ENCODE peak calls at places on chromosome 11, in six cellular contexts. Q is ovary, B is gastrocnemius medialis, Y is RWPE2, P is transverse colon, N is Caco-2. J is an unnamed sample.

GRCh38 chr11:10319691-10320090 is 14.8 kb downstream of the ADM start:
- DNase-seq in Q (no peak), B (no peak), Y (no peak), P (no peak), N (no peak), J (no peak)

GRCh38 chr11:60457576-60457975 is 1.9 kb downstream of the MS4A1 start:
- DNase-seq in Q (no peak), B (no peak), Y (no peak), P (no peak), N (no peak), J (no peak)

GRCh38 chr11:33830903-33831648 is 56.8 kb upstream of the FBXO3 start:
- DNase-seq in Q (no peak), B (no peak), Y (no peak), P (no peak), N (no peak), J (no peak)

GRCh38 chr11:92415246-92415645 is 190.6 kb downstream of the FAT3 start:
- DNase-seq in Q (no peak), B (no peak), Y (no peak), P (no peak), N (no peak), J (no peak)

GRCh38 chr11:18392434-18393321 is 1.7 kb upstream of the LDHA start:
- DNase-seq in Q (no peak), B (no peak), Y (no peak), P (no peak), N (no peak), J (no peak)

GRCh38 chr11:116855413-116855812 is 18.0 kb upstream of the APOA1 start:
- DNase-seq in Q (no peak), B (no peak), Y (no peak), P (no peak), N (no peak), J (no peak)

GRCh38 chr11:11612439-11612838 is 9.4 kb downstream of the GALNT18 start:
- DNase-seq in Q (no peak), B (no peak), Y (no peak), P (no peak), N (no peak), J (no peak)

GRCh38 chr11:58830693-58831301 is 13.7 kb downstream of the GLYATL2 start:
- DNase-seq in Q (no peak), B (no peak), Y (no peak), P (no peak), N (no peak), J (no peak)

GRCh38 chr11:17553249-17553546 is 6.1 kb downstream of the OTOG start:
- DNase-seq in Q (no peak), B (no peak), Y (peak; percentile 47), P (no peak), N (no peak), J (no peak)

GRCh38 chr11:95092549-95093324 is 3.1 kb downstream of the ENDOD1 start:
- DNase-seq in Q (no peak), B (no peak), Y (no peak), P (peak; percentile 78), N (peak; percentile 86), J (no peak)

GRCh38 chr11:121841487-121842167 is 274.4 kb downstream of the BLID start:
- DNase-seq in Q (peak; percentile 21), B (no peak), Y (no peak), P (no peak), N (no peak), J (no peak)

GRCh38 chr11:92225206-92225562 is 566 bp downstream of the FAT3 start:
- DNase-seq in Q (no peak), B (no peak), Y (peak; percentile 43), P (no peak), N (no peak), J (peak; percentile 8)

GRCh38 chr11:10473371-10473770 is 18.3 kb downstream of the AMPD3 start:
- DNase-seq in Q (no peak), B (no peak), Y (no peak), P (no peak), N (no peak), J (no peak)

DNA sequence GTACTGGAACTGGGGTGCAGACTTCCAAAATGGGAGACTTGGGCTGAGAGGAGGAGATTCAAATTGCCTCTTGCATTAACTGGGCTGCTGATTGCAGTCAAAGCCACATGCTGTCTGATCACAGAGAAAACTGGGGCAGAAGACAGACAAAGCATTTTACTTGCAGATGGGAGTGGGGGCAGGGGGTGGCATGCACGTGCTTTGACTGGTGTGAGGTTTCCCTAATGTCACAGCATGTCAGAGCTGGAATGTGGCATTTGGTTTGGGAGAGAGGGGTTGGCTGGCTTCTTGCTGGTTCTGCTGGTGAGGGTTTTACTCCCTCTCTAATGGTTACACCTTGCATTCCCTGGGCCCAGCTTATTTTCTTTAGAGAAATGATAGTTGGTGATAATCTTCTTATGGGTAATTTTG is 2.9 kb downstream of the TUB start:
- DNase-seq in Q (no peak), B (no peak), Y (no peak), P (no peak), N (no peak), J (no peak)
- H3K4me1 ChIP-seq in Q (peaks cover 7% of the 10 kb centered on the region), B (peaks cover 11% of the 10 kb centered on the region), Y (no peaks in the 10 kb centered on the region), P (no peaks in the 10 kb centered on the region), N (no peaks in the 10 kb centered on the region), J (peaks cover 64% of the 10 kb centered on the region)

DNA sequence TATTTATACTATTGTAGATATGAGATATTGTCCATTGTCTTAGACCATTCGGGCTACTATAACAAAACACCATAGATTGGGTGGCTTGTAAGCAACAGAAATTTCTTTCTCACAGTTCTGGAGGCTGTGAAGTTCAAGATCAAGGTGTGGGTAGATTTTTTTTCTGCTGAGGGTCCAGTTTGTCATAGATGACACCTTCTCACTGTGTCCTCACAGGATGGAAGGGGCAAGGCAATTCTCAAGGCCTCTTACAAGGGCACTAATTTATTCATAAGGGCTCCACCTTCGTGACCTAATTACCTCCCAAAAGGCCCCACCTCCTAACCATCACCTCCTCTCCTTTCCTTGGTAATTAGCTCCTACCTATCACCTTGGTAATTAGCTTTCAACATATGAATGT is 92.4 kb upstream of the CD44 start:
- DNase-seq in Q (no peak), B (no peak), Y (no peak), P (no peak), N (no peak), J (no peak)
- TF ChIP-seq CTCF in Q (no peak), B (no peak), Y (no peak), P (no peak), N (no peak), J (no peak)

DNA sequence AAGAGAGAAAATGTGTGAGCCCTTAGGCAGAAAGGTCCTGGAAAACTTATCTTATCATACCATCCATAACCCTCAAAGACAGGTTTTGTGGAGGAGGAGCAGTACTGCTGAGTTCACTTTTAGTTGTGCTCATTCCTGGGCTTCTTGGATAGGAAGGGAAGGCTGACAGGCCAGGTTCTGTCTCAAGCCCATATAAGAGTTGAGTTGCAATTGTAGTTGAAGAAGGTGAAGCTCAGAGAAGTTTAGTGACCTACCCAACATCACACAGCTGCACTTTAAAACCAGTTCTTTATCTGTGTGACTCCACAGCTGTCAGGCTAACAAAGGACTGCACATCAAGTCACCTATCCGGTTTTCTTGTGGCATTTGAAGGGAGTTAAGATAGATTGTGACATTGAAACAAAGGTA is 13.0 kb downstream of the TEAD1 start:
- DNase-seq in Q (no peak), B (no peak), Y (no peak), P (no peak), N (peak; percentile 55), J (no peak)
- H3K4me1 ChIP-seq in Q (peaks cover 27% of the 10 kb centered on the region), B (peaks cover 94% of the 10 kb centered on the region), Y (peaks cover 72% of the 10 kb centered on the region), P (peaks cover 81% of the 10 kb centered on the region), N (peaks cover 94% of the 10 kb centered on the region), J (peaks cover 51% of the 10 kb centered on the region)

GRCh38 chr11:20011294-20011951 is 148.9 kb downstream of the DBX1 start:
- DNase-seq in Q (no peak), B (no peak), Y (no peak), P (no peak), N (no peak), J (no peak)

GRCh38 chr11:20008870-20009644 is 151.2 kb downstream of the DBX1 start:
- DNase-seq in Q (no peak), B (no peak), Y (no peak), P (no peak), N (no peak), J (no peak)

GRCh38 chr11:20008190-20008801 is 152.0 kb downstream of the DBX1 start:
- DNase-seq in Q (no peak), B (no peak), Y (no peak), P (no peak), N (no peak), J (no peak)

GRCh38 chr11:20010861-20011225 is 149.4 kb downstream of the DBX1 start:
- DNase-seq in Q (no peak), B (no peak), Y (no peak), P (no peak), N (no peak), J (no peak)

DNA sequence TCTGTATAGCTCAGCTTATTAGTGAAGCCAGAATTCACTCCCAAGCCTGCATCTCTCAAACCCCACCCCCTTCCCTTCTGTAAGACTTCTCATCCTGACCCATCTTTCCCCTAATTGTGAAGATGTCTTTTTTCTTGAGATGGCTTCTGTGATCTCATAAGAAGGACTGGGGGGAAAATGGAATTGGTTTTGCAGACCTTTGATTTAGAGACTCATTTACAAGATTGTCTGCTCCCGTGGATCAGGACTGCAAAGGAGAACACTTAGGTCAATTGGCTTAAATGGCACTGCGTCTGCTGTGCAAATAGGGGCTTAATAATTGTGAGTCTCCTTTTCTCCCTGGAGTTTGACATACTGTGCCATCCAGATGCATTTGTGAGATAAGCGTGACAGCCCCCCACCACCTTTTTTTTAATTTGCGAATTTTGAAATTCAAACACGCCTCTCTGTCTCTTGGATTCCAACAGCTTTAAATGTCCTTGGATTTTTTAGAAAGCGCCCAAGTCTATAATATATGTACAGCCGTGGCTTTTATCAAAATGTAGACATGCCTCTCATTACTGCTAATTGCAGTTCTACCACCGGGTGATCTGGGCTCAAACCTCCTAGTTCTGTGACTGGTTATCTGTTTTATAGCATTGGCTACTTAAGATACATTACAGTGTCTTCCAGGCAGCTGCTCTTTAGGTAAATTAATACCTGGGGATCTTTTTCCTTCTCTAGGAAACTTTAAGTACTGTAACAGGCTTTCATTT is 150.0 kb downstream of the DBX1 start:
- DNase-seq in Q (no peak), B (no peak), Y (no peak), P (no peak), N (no peak), J (no peak)
- TF ChIP-seq CTCF in Q (no peak), B (no peak), Y (no peak), P (no peak), N (no peak), J (no peak)

GRCh38 chr11:829946-830294 is 2.2 kb downstream of the CRACR2B start:
- DNase-seq in Q (no peak), B (no peak), Y (no peak), P (no peak), N (no peak), J (no peak)

GRCh38 chr11:831951-832528 is 712 bp upstream of the CD151 start:
- DNase-seq in Q (no peak), B (no peak), Y (no peak), P (no peak), N (no peak), J (no peak)

GRCh38 chr11:829116-829945 is 1.6 kb downstream of the CRACR2B start:
- DNase-seq in Q (no peak), B (peak; percentile 35), Y (no peak), P (peak; percentile 58), N (no peak), J (peak; percentile 65)

GRCh38 chr11:831132-831864 is 1.5 kb upstream of the CD151 start:
- DNase-seq in Q (no peak), B (peak; percentile 52), Y (no peak), P (no peak), N (no peak), J (no peak)

GRCh38 chr11:830295-831131 is 2.2 kb upstream of the CD151 start:
- DNase-seq in Q (peak; percentile 77), B (peak; percentile 63), Y (peak; percentile 88), P (peak; percentile 84), N (peak; percentile 89), J (peak; percentile 81)
- H3K4me1 ChIP-seq in Q (peaks cover 23% of the 10 kb centered on the region), B (peaks cover 44% of the 10 kb centered on the region), Y (peaks cover 13% of the 10 kb centered on the region), P (peaks cover 84% of the 10 kb centered on the region), N (peaks cover 48% of the 10 kb centered on the region), J (peaks cover 84% of the 10 kb centered on the region)

GRCh38 chr11:77776455-77776854 is 44.1 kb downstream of the RSF1 start:
- DNase-seq in Q (no peak), B (no peak), Y (no peak), P (no peak), N (peak; percentile 46), J (no peak)
- TF ChIP-seq CTCF in Q (no peak), B (peak; percentile 2), Y (peak; percentile 64), P (peak; percentile 25), N (peak; percentile 73), J (no peak)

J was measured in heart right ventricle.